ENCODE peak calls at places on chromosomes 11 and 22, in six cellular contexts. O, N, U, F, L and P are unnamed samples.

GRCh38 chr11:106281455-106282173 is 204.2 kb downstream of the AASDHPPT start:
- DNase-seq in O (no peak), N (no peak), U (no peak), F (no peak), L (no peak), P (no peak)

GRCh38 chr22:30212996-30213441 is 33.5 kb downstream of the LIF start:
- DNase-seq in O (no peak), N (peak; percentile 54), U (no peak), F (peak; percentile 57), L (no peak), P (no peak)

GRCh38 chr11:22634897-22635629 is 9.4 kb upstream of the FANCF start:
- DNase-seq in O (peak; percentile 12), N (peak; percentile 74), U (no peak), F (peak; percentile 32), L (no peak), P (peak; percentile 91)

GRCh38 chr22:44622147-44622427 is 79.9 kb upstream of the PRR5 start:
- DNase-seq in O (peak; percentile 67), N (no peak), U (no peak), F (peak; percentile 28), L (peak; percentile 44), P (no peak)

GRCh38 chr22:38271927-38272372 is 860 bp downstream of the TMEM184B start:
- DNase-seq in O (peak; percentile 87), N (no peak), U (no peak), F (peak; percentile 51), L (no peak), P (peak; percentile 65)

GRCh38 chr22:32494971-32495370 is 20.4 kb downstream of the FBXO7 start:
- DNase-seq in O (no peak), N (no peak), U (no peak), F (no peak), L (no peak), P (no peak)

GRCh38 chr11:95736268-95737208 is 53.0 kb downstream of the FAM76B start:
- DNase-seq in O (no peak), N (no peak), U (no peak), F (no peak), L (no peak), P (no peak)

GRCh38 chr11:24264868-24265267 is 232.0 kb upstream of the LUZP2 start:
- DNase-seq in O (no peak), N (no peak), U (no peak), F (no peak), L (no peak), P (no peak)

GRCh38 chr11:21811572-21811971 is 381.3 kb upstream of the ANO5 start:
- DNase-seq in O (peak; percentile 60), N (no peak), U (no peak), F (no peak), L (no peak), P (peak; percentile 4)

GRCh38 chr11:9616042-9616640 is 42.7 kb downstream of the WEE1 start:
- DNase-seq in O (no peak), N (no peak), U (no peak), F (no peak), L (no peak), P (no peak)

GRCh38 chr22:41403532-41404318 is 22.0 kb downstream of the TEF start:
- DNase-seq in O (peak; percentile 64), N (peak; percentile 95), U (peak; percentile 73), F (peak; percentile 95), L (peak; percentile 83), P (peak; percentile 90)

GRCh38 chr22:17115927-17116326 is 5.2 kb downstream of the TMEM121B start:
- DNase-seq in O (no peak), N (no peak), U (no peak), F (no peak), L (no peak), P (no peak)